ENCODE peak calls at places on chromosomes 2 and 18, in eight cellular contexts. W, Y, P, R, D, B, Q and G are unnamed samples.

GRCh38 chr2:20223345-20224190 is 1.4 kb downstream of the SDC1 start:
- DNase-seq in P (peak; percentile 54), Q (peak; percentile 49), R (peak; percentile 42), W (peak; percentile 59), B (no peak), D (no peak), Y (peak; percentile 77), G (no peak)

GRCh38 chr2:152847067-152847466 is 128.6 kb downstream of the ARL6IP6 start:
- DNase-seq in R (peak; percentile 59), B (no peak), W (no peak), Y (peak; percentile 11), D (no peak), Q (no peak), P (no peak), G (no peak)

GRCh38 chr18:457120-457519 is 43.4 kb downstream of the COLEC12 start:
- DNase-seq in Q (no peak), W (no peak), R (peak; percentile 70), P (no peak), B (no peak), Y (no peak), D (no peak), G (peak; percentile 10)

GRCh38 chr18:59488899-59489298 is 129.8 kb upstream of the LMAN1 start:
- DNase-seq in Q (no peak), W (no peak), D (peak; percentile 5), P (no peak), Y (no peak), B (no peak), R (no peak), G (no peak)

GRCh38 chr2:197102202-197102601 is 175.7 kb upstream of the PGAP1 start:
- DNase-seq in D (no peak), Q (no peak), B (no peak), Y (no peak), P (no peak), W (no peak), R (no peak), G (no peak)

GRCh38 chr2:105789745-105790466 is 45.2 kb downstream of the NCK2 start:
- DNase-seq in D (no peak), W (no peak), Y (no peak), P (no peak), R (peak; percentile 74), B (peak; percentile 50), Q (no peak), G (no peak)

GRCh38 chr2:236728916-236729670 is 159.5 kb downstream of the ACKR3 start:
- DNase-seq in R (no peak), Q (no peak), B (no peak), D (no peak), P (no peak), Y (no peak), W (no peak), G (no peak)

GRCh38 chr2:157898591-157898996 is 22.5 kb upstream of the ACVR1 start:
- DNase-seq in P (peak; percentile 40), D (no peak), R (peak; percentile 95), W (peak; percentile 61), Q (peak; percentile 51), Y (peak; percentile 58), B (no peak), G (no peak)

GRCh38 chr18:79866889-79867574 is 69.3 kb downstream of the KCNG2 start:
- DNase-seq in R (peak; percentile 29), Y (peak; percentile 49), Q (no peak), B (no peak), W (no peak), D (no peak), P (no peak), G (no peak)

GRCh38 chr2:158131919-158132566 is 30.4 kb downstream of the UPP2 start:
- DNase-seq in Y (peak; percentile 43), R (no peak), W (peak; percentile 59), P (no peak), Q (no peak), D (no peak), B (no peak), G (no peak)

GRCh38 chr18:63924551-63924950 is 16.8 kb downstream of the SERPINB10 start:
- DNase-seq in P (no peak), D (no peak), B (no peak), Y (no peak), Q (no peak), R (peak; percentile 20), W (no peak), G (no peak)

GRCh38 chr18:45836242-45837215 is 11.1 kb downstream of the SIGLEC15 start:
- DNase-seq in D (no peak), R (peak; percentile 33), Q (no peak), W (no peak), P (no peak), Y (no peak), B (no peak), G (no peak)

GRCh38 chr2:10028988-10029874 is 14.1 kb upstream of the KLF11 start:
- DNase-seq in B (peak; percentile 61), P (no peak), R (no peak), W (no peak), Q (peak; percentile 90), D (peak; percentile 66), Y (no peak), G (no peak)

GRCh38 chr18:33755918-33756590 is 178.0 kb downstream of the ASXL3 start:
- DNase-seq in P (no peak), Q (no peak), R (peak; percentile 93), W (no peak), B (no peak), D (no peak), Y (peak; percentile 29), G (no peak)

GRCh38 chr2:34806396-34806795 is 1207.3 kb upstream of the FAM98A start:
- DNase-seq in B (no peak), P (no peak), Y (no peak), Q (no peak), D (no peak), R (no peak), W (no peak), G (no peak)

GRCh38 chr2:120454993-120455789 is 109.3 kb downstream of the INHBB start:
- DNase-seq in Q (no peak), P (no peak), Y (no peak), B (no peak), W (no peak), R (peak; percentile 71), D (no peak), G (no peak)

GRCh38 chr2:60652822-60653315 is 99.4 kb upstream of the BCL11A start:
- DNase-seq in Q (no peak), Y (no peak), D (no peak), P (no peak), B (no peak), W (no peak), R (no peak), G (no peak)

GRCh38 chr2:233152541-233152940 is 92.4 kb downstream of the INPP5D start:
- DNase-seq in Q (no peak), R (peak; percentile 14), B (no peak), P (no peak), Y (no peak), D (no peak), W (peak; percentile 61), G (peak; percentile 33)

GRCh38 chr2:1771626-1772280 is 27.4 kb upstream of the PXDN start:
- DNase-seq in R (no peak), W (no peak), Q (no peak), Y (no peak), B (no peak), P (peak; percentile 11), D (no peak), G (no peak)

GRCh38 chr2:120989911-120990441 is 254.3 kb downstream of the GLI2 start:
- DNase-seq in W (no peak), D (no peak), Q (no peak), Y (no peak), R (no peak), P (peak; percentile 21), B (no peak), G (no peak)

GRCh38 chr2:144320491-144320890 is 199.4 kb downstream of the ZEB2 start:
- DNase-seq in Q (no peak), W (no peak), R (peak; percentile 28), Y (no peak), P (no peak), B (no peak), D (no peak), G (no peak)
- TF ChIP-seq POLR2A in Q (no peak), W (no peak), R (no peak), Y (no peak), P (no peak), B (no peak), D (no peak), G (no peak)

GRCh38 chr2:156342252-156343095 is 10.0 kb upstream of the NR4A2 start:
- DNase-seq in Y (peak; percentile 90), W (peak; percentile 96), D (peak; percentile 72), P (peak; percentile 97), Q (peak; percentile 80), B (peak; percentile 81), R (peak; percentile 93), G (peak; percentile 93)
- TF ChIP-seq POLR2A in Y (peak; percentile 37), W (peak; percentile 90), D (peak; percentile 71), P (no peak), Q (peak; percentile 57), B (peak; percentile 87), R (peak; percentile 60), G (peak; percentile 83)

GRCh38 chr18:57784034-57784815 is 18.9 kb downstream of the ATP8B1 start:
- DNase-seq in Q (peak; percentile 11), W (no peak), P (no peak), D (no peak), Y (no peak), R (peak; percentile 87), B (no peak), G (no peak)
- TF ChIP-seq POLR2A in Q (no peak), W (no peak), P (no peak), D (no peak), Y (no peak), R (no peak), B (no peak), G (no peak)

GRCh38 chr18:55268146-55268545 is 308.9 kb upstream of the CCDC68 start:
- DNase-seq in D (no peak), W (no peak), B (no peak), Q (no peak), P (no peak), Y (no peak), R (no peak), G (no peak)

GRCh38 chr18:55269632-55270031 is 310.4 kb upstream of the CCDC68 start:
- DNase-seq in Q (no peak), W (no peak), Y (no peak), D (no peak), P (no peak), B (no peak), R (no peak), G (no peak)

GRCh38 chr18:55265916-55266488 is 306.7 kb upstream of the CCDC68 start:
- DNase-seq in B (no peak), W (no peak), P (no peak), R (peak; percentile 27), D (no peak), Q (no peak), Y (no peak), G (no peak)

GRCh38 chr18:55266981-55267380 is 307.7 kb upstream of the CCDC68 start:
- DNase-seq in W (no peak), D (no peak), R (no peak), B (no peak), Y (no peak), Q (no peak), P (no peak), G (no peak)

DNA sequence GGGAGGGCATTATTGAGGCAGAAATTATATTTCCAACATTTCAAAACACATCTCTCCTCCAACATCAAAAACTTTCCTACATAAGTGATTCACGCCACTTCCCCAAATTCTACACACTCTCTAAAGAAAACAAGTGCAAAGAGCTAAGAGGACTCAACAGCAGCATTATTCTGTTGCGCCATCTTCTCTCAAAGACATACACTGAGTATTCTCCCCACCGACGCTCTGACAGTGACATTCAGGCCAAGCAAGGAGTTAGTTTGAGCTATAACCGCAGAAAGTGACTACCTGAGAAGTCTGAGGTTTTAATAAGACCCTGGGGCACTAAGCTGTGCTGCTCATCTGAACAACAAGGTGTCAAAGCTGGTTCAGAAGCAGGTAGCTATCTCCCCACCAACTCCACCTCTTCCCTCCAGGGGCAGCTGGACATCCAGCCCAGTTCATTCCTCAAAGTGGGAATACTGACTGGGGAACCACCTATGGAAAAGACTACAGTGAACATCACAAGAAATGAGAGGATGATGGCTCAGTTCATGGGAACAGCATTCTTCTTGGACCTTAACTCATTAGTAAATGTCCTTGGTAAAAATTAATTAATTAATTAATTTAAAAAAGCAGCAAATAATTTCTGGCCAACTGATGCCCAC is 309.5 kb upstream of the CCDC68 start:
- DNase-seq in P (no peak), Q (no peak), R (no peak), D (no peak), W (no peak), Y (no peak), B (no peak), G (no peak)
- TF ChIP-seq POLR2A in P (no peak), Q (no peak), R (no peak), D (peak; percentile 44), W (no peak), Y (no peak), B (no peak), G (no peak)